ENCODE peak calls at places on chromosomes 13 and 19, in four cellular contexts. B is HepG2, Y is K562, F is GM12878. K is an unnamed sample.

GRCh38 chr13:71879129-71879535 is 12.1 kb upstream of the DACH1 start:
- DNase-seq in B (peak), Y (peak), F (no peak), K (no peak)

GRCh38 chr13:31045621-31046081 is 113.2 kb downstream of the TEX26 start:
- DNase-seq in B (peak), Y (peak), F (peak), K (no peak)

GRCh38 chr19:30319876-30320275 is 52.3 kb upstream of the ZNF536 start:
- DNase-seq in B (no peak), Y (no peak), F (no peak), K (no peak)

GRCh38 chr13:48731957-48732569 is 78.3 kb downstream of the CYSLTR2 start:
- DNase-seq in B (peak), Y (peak), F (no peak), K (peak)

GRCh38 chr13:111178417-111178816 is 63.3 kb downstream of the ARHGEF7 start:
- DNase-seq in B (no peak), Y (no peak), F (no peak), K (no peak)

GRCh38 chr13:91909617-91910016 is 511.2 kb downstream of the GPC5 start:
- DNase-seq in B (no peak), Y (no peak), F (no peak), K (no peak)

GRCh38 chr19:29715695-29716581 is 877 bp upstream of the C19orf12 start:
- DNase-seq in B (peak), Y (peak), F (no peak), K (no peak)

GRCh38 chr13:83215627-83216026 is 666.6 kb downstream of the SLITRK1 start:
- DNase-seq in B (no peak), Y (no peak), F (no peak), K (no peak)

GRCh38 chr19:53659292-53659691 is 27.5 kb downstream of the DPRX start:
- DNase-seq in B (peak), Y (peak), F (no peak), K (peak)

GRCh38 chr19:11435833-11436313 is 438 bp downstream of the PRKCSH start:
- DNase-seq in B (no peak), Y (peak), F (no peak), K (no peak)

GRCh38 chr13:23705578-23705977 is 135.4 kb downstream of the TNFRSF19 start:
- DNase-seq in B (peak), Y (no peak), F (no peak), K (no peak)

GRCh38 chr19:53809518-53810186 is 14.5 kb downstream of the NLRP12 start:
- DNase-seq in B (no peak), Y (peak), F (no peak), K (peak)

GRCh38 chr19:31128291-31128690 is 220.9 kb downstream of the TSHZ3 start:
- DNase-seq in B (no peak), Y (no peak), F (no peak), K (no peak)

GRCh38 chr19:14369399-14370168 is 11.7 kb upstream of the ADGRE5 start:
- DNase-seq in B (no peak), Y (peak), F (no peak), K (no peak)

GRCh38 chr13:113735750-113736149 is 23.3 kb upstream of the TMEM255B start:
- DNase-seq in B (no peak), Y (no peak), F (no peak), K (no peak)

GRCh38 chr19:57377498-57378146 is 12.0 kb upstream of the ZNF548 start:
- DNase-seq in B (no peak), Y (no peak), F (no peak), K (no peak)

GRCh38 chr19:10871711-10872550 is 578 bp downstream of the CARM1 start:
- DNase-seq in B (no peak), Y (no peak), F (no peak), K (peak)

GRCh38 chr19:6963937-6964336 is 57.3 kb downstream of the MBD3L2B start:
- DNase-seq in B (no peak), Y (peak), F (no peak), K (peak)

GRCh38 chr13:23673354-23673753 is 103.1 kb downstream of the TNFRSF19 start:
- DNase-seq in B (no peak), Y (no peak), F (no peak), K (no peak)

GRCh38 chr19:35153701-35154534 is 617 bp upstream of the FXYD5 start:
- DNase-seq in B (no peak), Y (peak), F (no peak), K (peak)

GRCh38 chr13:62598708-62599107 is 1183.1 kb upstream of the PCDH20 start:
- DNase-seq in B (no peak), Y (no peak), F (no peak), K (no peak)

GRCh38 chr13:45718992-45719391 is 16.9 kb downstream of the CBY2 start:
- DNase-seq in B (no peak), Y (no peak), F (no peak), K (no peak)

GRCh38 chr13:112761701-112762689 is 72.2 kb downstream of the ATP11A start:
- DNase-seq in B (no peak), Y (peak), F (no peak), K (no peak)

DNA sequence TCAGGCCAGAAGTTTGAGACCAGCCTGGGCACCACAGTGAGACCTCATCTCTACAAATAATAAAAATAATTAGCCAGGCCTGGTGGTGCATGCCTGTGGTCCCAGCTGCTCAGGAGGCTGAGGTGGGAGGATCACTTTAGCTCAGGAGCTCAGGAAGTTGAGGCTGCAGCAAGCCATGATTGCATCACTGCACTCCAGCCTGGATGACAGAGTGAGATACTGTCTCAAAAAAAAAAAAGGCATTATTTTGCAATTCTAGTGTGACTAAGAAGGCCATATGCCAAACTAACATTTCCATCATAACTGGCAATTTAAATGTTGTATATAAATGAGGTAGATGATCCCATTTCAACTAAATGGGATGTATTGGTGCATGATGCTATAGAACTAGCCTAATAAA is 632.8 kb upstream of the KLF12 start:
- DNase-seq in B (no peak), Y (no peak), F (no peak), K (no peak)
- TF ChIP-seq TCF7 in B (no peak), Y (no peak), F (no peak), K (no peak)

DNA sequence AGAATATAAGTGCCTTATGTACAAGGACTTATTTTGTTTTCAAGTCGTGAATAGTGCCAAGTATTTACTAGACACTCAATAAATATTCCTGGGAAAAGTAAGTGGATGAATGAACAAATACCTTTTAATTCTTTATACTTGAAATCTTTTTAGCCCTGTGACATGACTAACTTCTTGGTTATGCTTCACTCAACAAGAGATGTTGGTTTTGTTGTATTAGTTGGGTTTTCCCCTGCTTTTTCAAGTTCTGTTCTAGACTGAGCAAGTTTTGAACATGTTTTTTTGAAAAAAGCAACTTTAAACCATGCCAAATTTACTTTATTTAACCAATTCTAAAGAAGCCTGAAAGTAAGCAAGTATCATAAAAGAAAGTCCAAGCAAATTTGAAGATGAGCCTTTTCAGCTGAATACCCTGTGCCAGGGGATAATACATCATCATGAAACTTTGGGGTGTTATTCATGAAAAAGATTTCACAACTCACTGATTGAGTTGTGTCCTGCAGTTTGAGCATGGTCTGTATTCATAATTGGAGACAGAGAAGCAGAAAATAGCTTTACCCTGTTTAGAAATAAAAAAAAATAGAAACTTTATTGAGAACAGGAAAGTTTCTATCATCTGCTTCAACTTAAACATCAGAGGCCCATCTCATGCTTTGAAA is 11.1 kb downstream of the LMO7 start:
- DNase-seq in B (no peak), Y (no peak), F (peak), K (no peak)
- TF ChIP-seq TCF7 in B (no peak), Y (no peak), F (no peak), K (no peak)

GRCh38 chr13:36028359-36028758 is 102.8 kb downstream of the DCLK1 start:
- DNase-seq in B (no peak), Y (no peak), F (no peak), K (no peak)

GRCh38 chr13:36030670-36031331 is 100.4 kb downstream of the DCLK1 start:
- DNase-seq in B (no peak), Y (no peak), F (no peak), K (no peak)

GRCh38 chr13:36031490-36031889 is 99.7 kb downstream of the DCLK1 start:
- DNase-seq in B (no peak), Y (no peak), F (no peak), K (no peak)

GRCh38 chr13:36029171-36029570 is 102.0 kb downstream of the DCLK1 start:
- DNase-seq in B (no peak), Y (no peak), F (no peak), K (no peak)

DNA sequence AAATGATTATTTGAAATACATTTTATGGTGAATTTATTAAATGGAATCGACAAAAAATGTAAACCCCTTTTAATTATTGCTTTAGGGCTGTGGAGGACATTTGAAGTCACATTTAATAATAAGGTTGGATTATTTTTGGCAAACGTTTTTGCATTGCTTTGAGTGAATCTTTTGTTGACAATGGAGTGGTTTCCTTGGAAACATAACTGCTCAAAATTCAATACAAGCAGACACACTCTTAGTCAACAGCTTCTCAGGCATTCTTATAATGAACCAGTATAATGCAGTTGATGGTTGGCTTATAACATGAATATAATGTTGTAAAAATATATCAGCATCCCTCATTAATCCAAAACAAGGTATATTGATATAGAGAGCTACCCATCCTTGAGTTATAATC is 104.6 kb downstream of the DCLK1 start:
- DNase-seq in B (no peak), Y (no peak), F (no peak), K (no peak)
- TF ChIP-seq TCF7 in B (no peak), Y (no peak), F (no peak), K (no peak)

GRCh38 chr13:105193026-105193425 is 1342.4 kb downstream of the EFNB2 start:
- DNase-seq in B (no peak), Y (no peak), F (no peak), K (no peak)

DNA sequence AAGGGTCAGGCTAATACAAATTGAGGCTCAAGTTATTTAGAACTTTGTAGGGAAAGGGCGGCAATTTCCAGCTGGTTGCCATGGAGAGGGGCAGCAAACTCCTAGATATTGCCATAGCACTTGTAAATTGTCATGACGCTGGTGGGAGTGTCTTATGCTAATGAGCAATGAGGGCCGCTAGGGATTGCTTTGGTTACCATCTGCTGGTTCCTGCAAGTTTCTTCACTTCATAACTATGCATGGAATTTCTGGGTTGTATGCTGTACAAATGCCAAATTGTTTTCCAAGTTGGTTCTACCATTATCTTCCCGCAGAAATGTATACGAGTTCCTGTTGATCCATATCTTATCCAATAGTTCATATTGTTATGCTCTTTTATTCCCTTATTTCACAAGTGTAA is 1339.4 kb downstream of the EFNB2 start:
- DNase-seq in B (no peak), Y (no peak), F (no peak), K (peak)
- TF ChIP-seq TCF7 in B (no peak), Y (no peak), F (no peak), K (no peak)

K was measured in WTC11.